ENCODE peak calls at places on chromosomes 13 and 19, in six cellular contexts. One of them, this sample, is unnamed.

GRCh38 chr19:6217752-6218403 is 61.9 kb downstream of the MLLT1 start:
- DNase-seq in AG10803: no peak
- DNase-seq in A549: no peak
- DNase-seq in Peyer's patch: no peak
- DNase-seq in uterus: no peak
- DNase-seq in breast epithelium: no peak
- DNase-seq in this sample: no peak

GRCh38 chr13:76795701-76796695 is 90.2 kb downstream of the KCTD12 start:
- DNase-seq in AG10803: no peak
- DNase-seq in A549: no peak
- DNase-seq in Peyer's patch: no peak
- DNase-seq in uterus: no peak
- DNase-seq in breast epithelium: no peak
- DNase-seq in this sample: no peak

GRCh38 chr13:35136585-35136984 is 194.5 kb downstream of the NBEA start:
- DNase-seq in AG10803: no peak
- DNase-seq in A549: no peak
- DNase-seq in Peyer's patch: no peak
- DNase-seq in uterus: no peak
- DNase-seq in breast epithelium: no peak
- DNase-seq in this sample: peak

GRCh38 chr13:83883061-83883523 is 818 bp upstream of the SLITRK1 start:
- DNase-seq in AG10803: no peak
- DNase-seq in A549: no peak
- DNase-seq in Peyer's patch: no peak
- DNase-seq in uterus: no peak
- DNase-seq in breast epithelium: no peak
- DNase-seq in this sample: no peak

GRCh38 chr13:80048030-80048429 is 292.9 kb downstream of the SPRY2 start:
- DNase-seq in AG10803: no peak
- DNase-seq in A549: no peak
- DNase-seq in Peyer's patch: no peak
- DNase-seq in uterus: no peak
- DNase-seq in breast epithelium: no peak
- DNase-seq in this sample: peak

GRCh38 chr13:83816081-83816480 is 66.2 kb downstream of the SLITRK1 start:
- DNase-seq in AG10803: no peak
- DNase-seq in A549: no peak
- DNase-seq in Peyer's patch: no peak
- DNase-seq in uterus: no peak
- DNase-seq in breast epithelium: no peak
- DNase-seq in this sample: no peak

GRCh38 chr19:14347999-14348889 is 33.0 kb upstream of the ADGRE5 start:
- DNase-seq in AG10803: peak
- DNase-seq in A549: peak
- DNase-seq in Peyer's patch: peak
- DNase-seq in uterus: peak
- DNase-seq in breast epithelium: peak
- DNase-seq in this sample: no peak

GRCh38 chr13:81929988-81930387 is 1589.1 kb upstream of the SPRY2 start:
- DNase-seq in AG10803: no peak
- DNase-seq in A549: no peak
- DNase-seq in Peyer's patch: no peak
- DNase-seq in uterus: no peak
- DNase-seq in breast epithelium: no peak
- DNase-seq in this sample: no peak

GRCh38 chr19:28042516-28042915 is 1170.4 kb downstream of the UQCRFS1 start:
- DNase-seq in AG10803: no peak
- DNase-seq in A549: no peak
- DNase-seq in Peyer's patch: no peak
- DNase-seq in uterus: no peak
- DNase-seq in breast epithelium: no peak
- DNase-seq in this sample: no peak

GRCh38 chr19:34480971-34481821 is at the start of gene WTIP:
- DNase-seq in AG10803: peak
- DNase-seq in A549: peak
- DNase-seq in Peyer's patch: peak
- DNase-seq in uterus: peak
- DNase-seq in breast epithelium: peak
- DNase-seq in this sample: peak

GRCh38 chr19:53055117-53055516 is 10.6 kb downstream of the ERVV-2 start:
- DNase-seq in AG10803: no peak
- DNase-seq in A549: no peak
- DNase-seq in Peyer's patch: no peak
- DNase-seq in uterus: no peak
- DNase-seq in breast epithelium: no peak
- DNase-seq in this sample: no peak

GRCh38 chr19:5951338-5951861 is 26.5 kb downstream of the RANBP3 start:
- DNase-seq in AG10803: no peak
- DNase-seq in A549: no peak
- DNase-seq in Peyer's patch: no peak
- DNase-seq in uterus: no peak
- DNase-seq in breast epithelium: no peak
- DNase-seq in this sample: no peak

GRCh38 chr19:24049537-24049936 is 37.5 kb upstream of the ZNF254 start:
- DNase-seq in AG10803: no peak
- DNase-seq in A549: no peak
- DNase-seq in Peyer's patch: no peak
- DNase-seq in uterus: no peak
- DNase-seq in breast epithelium: no peak
- DNase-seq in this sample: no peak

GRCh38 chr13:33060815-33061214 is 44.6 kb downstream of the KL start:
- DNase-seq in AG10803: no peak
- DNase-seq in A549: no peak
- DNase-seq in Peyer's patch: no peak
- DNase-seq in uterus: no peak
- DNase-seq in breast epithelium: no peak
- DNase-seq in this sample: no peak

GRCh38 chr19:54434112-54434861 is 14.7 kb upstream of the LENG8 start:
- DNase-seq in AG10803: no peak
- DNase-seq in A549: no peak
- DNase-seq in Peyer's patch: no peak
- DNase-seq in uterus: no peak
- DNase-seq in breast epithelium: no peak
- DNase-seq in this sample: no peak

GRCh38 chr13:77029436-77029835 is 2.5 kb upstream of the FBXL3 start:
- DNase-seq in AG10803: no peak
- DNase-seq in A549: no peak
- DNase-seq in Peyer's patch: no peak
- DNase-seq in uterus: no peak
- DNase-seq in breast epithelium: no peak
- DNase-seq in this sample: no peak

GRCh38 chr19:45994456-45994988 is 745 bp upstream of the CCDC61 start:
- DNase-seq in AG10803: peak
- DNase-seq in A549: no peak
- DNase-seq in Peyer's patch: no peak
- DNase-seq in uterus: no peak
- DNase-seq in breast epithelium: no peak
- DNase-seq in this sample: no peak
- H3K4me3 ChIP-seq in AG10803: peak
- H3K4me3 ChIP-seq in A549: peak
- H3K4me3 ChIP-seq in Peyer's patch: peak
- H3K4me3 ChIP-seq in uterus: peak
- H3K4me3 ChIP-seq in breast epithelium: peak
- H3K4me3 ChIP-seq in this sample: peak

DNA sequence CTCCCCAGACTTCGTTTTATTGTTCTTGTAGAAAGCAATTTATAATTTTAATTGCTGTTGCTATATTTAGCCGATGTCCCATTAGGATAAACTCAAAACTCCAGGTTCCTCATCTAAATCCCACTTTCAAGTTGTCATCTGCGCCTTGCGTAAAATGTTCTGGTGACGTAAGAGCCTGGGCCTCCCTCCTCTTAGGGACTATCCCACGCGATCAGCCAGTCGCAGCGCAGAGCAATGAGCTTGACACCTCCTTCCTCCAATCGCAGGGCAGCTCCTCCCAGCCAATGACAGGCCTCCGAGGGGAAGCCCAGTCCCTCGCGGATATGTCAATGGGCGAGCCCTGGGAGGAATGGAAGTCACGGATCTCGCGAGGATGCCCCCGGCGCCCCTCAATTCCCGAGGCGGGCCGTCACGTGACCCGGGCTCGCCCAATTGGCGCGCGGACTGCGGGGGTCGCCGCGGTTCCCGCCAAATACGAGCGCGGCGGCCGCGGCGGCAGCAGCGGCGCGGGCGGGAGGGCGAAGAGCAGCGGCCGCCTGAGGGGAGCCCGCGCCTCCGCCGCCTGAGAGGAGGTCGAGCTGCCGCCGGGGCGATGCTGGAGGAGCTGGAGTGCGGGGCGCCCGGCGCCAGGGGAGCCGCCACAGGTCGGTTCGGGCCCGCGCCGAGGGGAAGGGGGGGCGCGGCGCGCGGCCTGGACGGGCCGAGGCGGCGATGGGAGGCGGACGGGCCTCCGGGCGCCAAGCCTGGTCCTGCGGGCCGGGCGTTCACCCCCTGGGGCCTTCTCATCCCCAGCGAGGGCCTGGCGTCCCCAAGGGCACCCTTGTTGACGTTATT is at the start of gene CHAF1A:
- DNase-seq in AG10803: peak
- DNase-seq in A549: peak
- DNase-seq in Peyer's patch: peak
- DNase-seq in uterus: peak
- DNase-seq in breast epithelium: peak
- DNase-seq in this sample: peak
- TF ChIP-seq CTCF in AG10803: no peak
- TF ChIP-seq CTCF in A549: no peak
- TF ChIP-seq CTCF in Peyer's patch: no peak
- TF ChIP-seq CTCF in uterus: no peak
- TF ChIP-seq CTCF in breast epithelium: no peak
- TF ChIP-seq CTCF in this sample: no peak

DNA sequence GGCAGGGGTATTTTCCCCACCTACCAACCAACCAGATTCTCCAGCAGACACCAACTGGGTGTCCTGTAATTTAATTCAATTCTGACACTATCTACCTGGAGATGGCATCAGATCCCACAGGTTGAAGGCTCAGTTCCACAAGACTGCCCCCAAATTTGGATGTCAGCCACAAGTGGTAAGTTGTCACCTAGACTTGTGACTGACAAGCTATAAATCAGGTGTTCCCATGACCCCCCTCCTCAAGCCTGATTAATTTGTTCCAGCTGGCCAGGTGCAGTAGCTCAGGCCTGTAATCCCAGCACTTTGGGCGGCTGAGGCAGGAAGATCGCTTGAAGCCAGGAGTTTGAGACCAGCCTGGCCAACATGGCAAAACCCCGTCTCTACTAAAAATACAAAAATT is 10.6 kb upstream of the HAUS5 start:
- DNase-seq in AG10803: no peak
- DNase-seq in A549: no peak
- DNase-seq in Peyer's patch: no peak
- DNase-seq in uterus: no peak
- DNase-seq in breast epithelium: no peak
- DNase-seq in this sample: no peak
- H3K4me3 ChIP-seq in AG10803: no peak
- H3K4me3 ChIP-seq in A549: no peak
- H3K4me3 ChIP-seq in Peyer's patch: no peak
- H3K4me3 ChIP-seq in uterus: no peak
- H3K4me3 ChIP-seq in breast epithelium: no peak
- H3K4me3 ChIP-seq in this sample: no peak

DNA sequence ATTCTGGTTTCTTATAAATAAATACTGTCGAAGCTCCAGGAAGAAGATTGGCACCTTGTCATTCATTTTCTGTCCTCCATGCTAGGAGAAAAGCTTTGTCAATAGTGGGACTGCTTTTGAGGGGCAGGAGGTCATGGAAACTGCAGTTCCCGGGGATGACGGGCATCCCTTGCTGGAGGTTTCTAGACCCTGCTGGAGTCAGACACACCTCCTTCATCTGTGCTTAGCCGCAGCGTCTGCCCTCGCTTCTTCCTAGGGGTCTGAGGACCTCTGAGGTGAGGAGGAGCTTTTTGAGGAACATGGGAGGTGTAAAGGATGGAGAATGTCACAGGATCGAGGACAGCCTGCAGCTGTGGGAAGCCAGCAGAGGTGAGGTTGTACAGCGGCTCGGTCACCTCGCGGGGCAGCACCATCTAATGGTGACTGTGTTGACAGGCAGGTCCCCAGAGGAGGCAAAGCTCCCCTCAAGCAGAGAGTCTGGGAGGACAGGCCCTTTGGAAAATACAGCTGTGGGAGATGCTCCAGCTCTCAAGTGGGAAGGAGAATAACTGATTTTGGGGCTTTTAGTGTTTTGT is 172.7 kb upstream of the RNF113B start:
- DNase-seq in AG10803: no peak
- DNase-seq in A549: no peak
- DNase-seq in Peyer's patch: no peak
- DNase-seq in uterus: no peak
- DNase-seq in breast epithelium: no peak
- DNase-seq in this sample: no peak
- TF ChIP-seq CTCF in AG10803: no peak
- TF ChIP-seq CTCF in A549: no peak
- TF ChIP-seq CTCF in Peyer's patch: no peak
- TF ChIP-seq CTCF in uterus: no peak
- TF ChIP-seq CTCF in breast epithelium: no peak
- TF ChIP-seq CTCF in this sample: no peak

DNA sequence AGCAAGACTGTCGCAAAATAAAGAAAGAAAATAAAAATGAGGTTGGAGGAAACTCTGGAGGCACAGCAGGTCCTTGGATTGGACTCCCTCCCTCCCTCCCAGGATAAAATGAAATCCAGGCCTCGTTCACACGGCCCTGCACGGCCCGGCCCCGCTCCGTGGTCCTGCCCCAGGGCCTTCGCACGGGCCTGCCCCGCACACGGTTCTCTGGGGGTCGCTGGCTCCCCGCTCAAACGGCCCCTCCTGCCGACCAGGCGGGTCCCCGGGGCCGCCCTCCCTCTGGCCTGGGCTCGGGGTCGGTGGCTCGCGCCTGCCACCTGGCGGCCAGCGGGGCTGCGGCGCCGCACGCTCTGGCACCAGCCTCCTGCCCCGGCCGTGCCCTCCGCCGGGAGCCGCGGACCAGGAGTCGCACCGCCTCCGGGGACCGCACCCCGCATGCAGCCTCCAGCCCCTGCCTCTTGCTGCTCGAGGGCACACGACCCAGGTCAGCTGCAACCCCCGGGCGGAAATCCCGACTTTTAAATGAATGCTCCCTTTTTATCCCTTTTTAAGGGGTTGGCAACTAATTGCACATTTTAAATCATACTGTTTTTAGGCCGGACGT is 1.5 kb upstream of the WDR18 start:
- DNase-seq in AG10803: peak
- DNase-seq in A549: peak
- DNase-seq in Peyer's patch: peak
- DNase-seq in uterus: peak
- DNase-seq in breast epithelium: peak
- DNase-seq in this sample: no peak
- H3K4me3 ChIP-seq in AG10803: peak
- H3K4me3 ChIP-seq in A549: peak
- H3K4me3 ChIP-seq in Peyer's patch: peak
- H3K4me3 ChIP-seq in uterus: peak
- H3K4me3 ChIP-seq in breast epithelium: peak
- H3K4me3 ChIP-seq in this sample: peak